ENCODE peak calls at places on chromosomes 3 and 15, in eight cellular contexts. Y is body of pancreas; G is activated CD8-positive, alpha-beta memory T cell treated with anti-CD3 and anti-CD28 coated beads, Interleukin-2, amount 10 ng/mL, durations not matched to agents 7 days and 5 days; M is mesenchymal stem cell; I is stimulated activated CD4-positive, alpha-beta T cell treated with anti-CD3 and anti-CD28 coated beads, Interleukin-15, amount 100 ng/mL, for 1 hour; X is NCI-H748 treated with DMSO at 0.1 percent for 48 hours; D is activated naive CD8-positive, alpha-beta T cell treated with anti-CD3 and anti-CD28 coated beads, Interleukin-2, amount 50 U/mL, for 24 hours; J is thoracic aorta. Z is an unnamed sample.
A peak's percentile ranks its signal among the peaks of the same experiment; 100 is the strongest.

GRCh38 chr3:157099337-157100078 is 60.4 kb downstream of the CCNL1 start:
- DNase-seq in Y (no peak), G (no peak), M (no peak), I (no peak), X (no peak), D (no peak), J (no peak), Z (no peak)

GRCh38 chr3:64223809-64224570 is 1.3 kb downstream of the PRICKLE2 start:
- DNase-seq in Y (peak; percentile 19), G (no peak), M (no peak), I (no peak), X (no peak), D (no peak), J (no peak), Z (no peak)

GRCh38 chr3:99269606-99270355 is 368.3 kb upstream of the DCBLD2 start:
- DNase-seq in Y (peak; percentile 11), G (no peak), M (no peak), I (no peak), X (no peak), D (no peak), J (peak; percentile 15), Z (no peak)

GRCh38 chr15:35166730-35167359 is 81.8 kb upstream of the NANOGP8 start:
- DNase-seq in Y (no peak), G (no peak), M (peak; percentile 27), I (no peak), X (no peak), D (no peak), J (no peak), Z (no peak)

GRCh38 chr15:86611392-86612040 is 531.8 kb downstream of the AGBL1 start:
- DNase-seq in Y (no peak), G (peak; percentile 69), M (peak; percentile 92), I (no peak), X (no peak), D (no peak), J (no peak), Z (no peak)

GRCh38 chr3:142724682-142725351 is 983 bp downstream of the TRPC1 start:
- DNase-seq in Y (peak; percentile 23), G (peak; percentile 46), M (peak; percentile 66), I (no peak), X (peak; percentile 25), D (peak; percentile 22), J (no peak), Z (peak; percentile 62)

GRCh38 chr3:169241928-169242751 is 421.4 kb downstream of the MECOM start:
- DNase-seq in Y (peak; percentile 35), G (no peak), M (peak; percentile 63), I (no peak), X (no peak), D (no peak), J (no peak), Z (no peak)

GRCh38 chr3:148453764-148454163 is 243.9 kb upstream of the AGTR1 start:
- DNase-seq in Y (no peak), G (no peak), M (no peak), I (no peak), X (no peak), D (no peak), J (no peak), Z (no peak)

GRCh38 chr3:159854500-159855124 is 134.0 kb upstream of the IL12A start:
- DNase-seq in Y (no peak), G (no peak), M (peak; percentile 97), I (no peak), X (no peak), D (no peak), J (no peak), Z (no peak)

GRCh38 chr3:50609071-50609742 is 2.4 kb downstream of the CISH start:
- DNase-seq in Y (no peak), G (no peak), M (no peak), I (no peak), X (no peak), D (no peak), J (no peak), Z (no peak)

GRCh38 chr3:45055032-45055410 is 28.9 kb downstream of the CLEC3B start:
- DNase-seq in Y (no peak), G (no peak), M (peak; percentile 92), I (no peak), X (no peak), D (no peak), J (no peak), Z (no peak)

GRCh38 chr3:180196658-180197057 is 159.9 kb upstream of the PEX5L start:
- DNase-seq in Y (peak; percentile 40), G (no peak), M (no peak), I (no peak), X (no peak), D (no peak), J (no peak), Z (no peak)

GRCh38 chr15:41018534-41018933 is 65.3 kb downstream of the CHAC1 start:
- DNase-seq in Y (peak; percentile 56), G (no peak), M (peak; percentile 74), I (no peak), X (no peak), D (no peak), J (no peak), Z (no peak)

GRCh38 chr3:155604126-155604525 is 140.7 kb downstream of the PLCH1 start:
- DNase-seq in Y (no peak), G (no peak), M (no peak), I (no peak), X (no peak), D (no peak), J (no peak), Z (no peak)

GRCh38 chr15:39788108-39788507 is 5.5 kb upstream of the FSIP1 start:
- DNase-seq in Y (no peak), G (no peak), M (peak; percentile 74), I (no peak), X (no peak), D (no peak), J (no peak), Z (no peak)

GRCh38 chr15:39587291-39587909 is 6.5 kb downstream of the THBS1 start:
- DNase-seq in Y (no peak), G (no peak), M (peak; percentile 33), I (no peak), X (no peak), D (no peak), J (no peak), Z (no peak)